ENCODE peak calls at places on chromosomes 5 and 9, in four cellular contexts. One of them, this sample, is unnamed.

GRCh38 chr5:179411161-179411841 is 66.0 kb upstream of the ADAMTS2 start:
- DNase-seq in stomach: no peak
- DNase-seq in M059J: no peak
- DNase-seq in fibroblast of the conjunctiva: no peak
- DNase-seq in this sample: no peak

GRCh38 chr5:126780165-126780827 is 3.4 kb downstream of the LMNB1 start:
- DNase-seq in stomach: peak; percentile 38
- DNase-seq in M059J: peak; percentile 68
- DNase-seq in fibroblast of the conjunctiva: peak; percentile 67
- DNase-seq in this sample: peak; percentile 51

GRCh38 chr5:89120719-89121118 is 237.7 kb upstream of the MEF2C start:
- DNase-seq in stomach: no peak
- DNase-seq in M059J: no peak
- DNase-seq in fibroblast of the conjunctiva: no peak
- DNase-seq in this sample: peak; percentile 11

GRCh38 chr9:90893706-90894105 is 92.1 kb downstream of the SYK start:
- DNase-seq in stomach: no peak
- DNase-seq in M059J: no peak
- DNase-seq in fibroblast of the conjunctiva: no peak
- DNase-seq in this sample: no peak

GRCh38 chr5:154193176-154193575 is 2.6 kb downstream of the GALNT10 start:
- DNase-seq in stomach: no peak
- DNase-seq in M059J: no peak
- DNase-seq in fibroblast of the conjunctiva: no peak
- DNase-seq in this sample: no peak

GRCh38 chr5:178328826-178329225 is 96.2 kb upstream of the PHYKPL start:
- DNase-seq in stomach: no peak
- DNase-seq in M059J: no peak
- DNase-seq in fibroblast of the conjunctiva: no peak
- DNase-seq in this sample: no peak

GRCh38 chr5:81787843-81788242 is 36.9 kb upstream of the SSBP2 start:
- DNase-seq in stomach: peak; percentile 63
- DNase-seq in M059J: peak; percentile 52
- DNase-seq in fibroblast of the conjunctiva: peak; percentile 79
- DNase-seq in this sample: peak; percentile 55

GRCh38 chr9:94100152-94100879 is 16.1 kb downstream of the PTPDC1 start:
- DNase-seq in stomach: no peak
- DNase-seq in M059J: no peak
- DNase-seq in fibroblast of the conjunctiva: no peak
- DNase-seq in this sample: no peak

GRCh38 chr9:36100532-36100931 is 36.0 kb upstream of the GLIPR2 start:
- DNase-seq in stomach: no peak
- DNase-seq in M059J: peak; percentile 17
- DNase-seq in fibroblast of the conjunctiva: no peak
- DNase-seq in this sample: no peak

GRCh38 chr5:161566081-161566480 is 19.6 kb upstream of the GABRB2 start:
- DNase-seq in stomach: no peak
- DNase-seq in M059J: no peak
- DNase-seq in fibroblast of the conjunctiva: no peak
- DNase-seq in this sample: no peak

GRCh38 chr9:131889437-131890244 is 149.8 kb upstream of the RAPGEF1 start:
- DNase-seq in stomach: peak; percentile 29
- DNase-seq in M059J: no peak
- DNase-seq in fibroblast of the conjunctiva: no peak
- DNase-seq in this sample: no peak

GRCh38 chr9:38240051-38240450 is 152.5 kb upstream of the ALDH1B1 start:
- DNase-seq in stomach: no peak
- DNase-seq in M059J: no peak
- DNase-seq in fibroblast of the conjunctiva: no peak
- DNase-seq in this sample: no peak

GRCh38 chr5:76724871-76725270 is 8.9 kb downstream of the F2R start:
- DNase-seq in stomach: no peak
- DNase-seq in M059J: peak; percentile 96
- DNase-seq in fibroblast of the conjunctiva: no peak
- DNase-seq in this sample: no peak

GRCh38 chr5:124315746-124316415 is 430.6 kb downstream of the ZNF608 start:
- DNase-seq in stomach: no peak
- DNase-seq in M059J: peak; percentile 41
- DNase-seq in fibroblast of the conjunctiva: peak; percentile 16
- DNase-seq in this sample: no peak

GRCh38 chr5:168286386-168286785 is 5.1 kb upstream of the WWC1 start:
- DNase-seq in stomach: no peak
- DNase-seq in M059J: no peak
- DNase-seq in fibroblast of the conjunctiva: no peak
- DNase-seq in this sample: no peak

GRCh38 chr9:93941493-93941892 is 13.7 kb downstream of the BARX1 start:
- DNase-seq in stomach: no peak
- DNase-seq in M059J: no peak
- DNase-seq in fibroblast of the conjunctiva: no peak
- DNase-seq in this sample: no peak

GRCh38 chr9:113719919-113720318 is 156.2 kb upstream of the ZNF618 start:
- DNase-seq in stomach: no peak
- DNase-seq in M059J: no peak
- DNase-seq in fibroblast of the conjunctiva: no peak
- DNase-seq in this sample: no peak

This sample was measured in transverse colon.